ENCODE peak calls at places on chromosome 2, in nine cellular contexts. U is HT1080; T is NCI-H1417; W is central memory CD4-positive, alpha-beta T cell; F is A549; V is coronary artery; N is body of pancreas; I is activated T-cell treated with anti-CD3 and anti-CD28 coated beads, Interleukin-2, amount 50 U/mL, for 72 hours; Q is H1. B is an unnamed sample.

GRCh38 chr2:98757904-98758421 is 27.0 kb upstream of the MGAT4A start:
- DNase-seq in Q (no peak), V (no peak), W (peak), U (peak), N (peak), I (peak), F (peak), T (no peak), B (no peak)

GRCh38 chr2:188078544-188078943 is 213.1 kb upstream of the GULP1 start:
- DNase-seq in F (no peak), V (no peak), T (no peak), I (no peak), N (no peak), Q (no peak), U (no peak), W (no peak), B (no peak)

GRCh38 chr2:224958466-224958857 is 83.8 kb downstream of the DOCK10 start:
- DNase-seq in Q (no peak), T (no peak), V (no peak), W (no peak), F (no peak), U (no peak), N (no peak), I (no peak), B (no peak)

GRCh38 chr2:26054598-26055348 is 20.9 kb downstream of the RAB10 start:
- DNase-seq in V (no peak), T (no peak), W (no peak), F (no peak), Q (no peak), N (no peak), I (no peak), U (no peak), B (no peak)

GRCh38 chr2:119638891-119639539 is 40.0 kb upstream of the TMEM177 start:
- DNase-seq in V (no peak), U (no peak), W (no peak), F (no peak), Q (peak), I (no peak), N (peak), T (peak), B (no peak)

GRCh38 chr2:177272765-177273164 is 8.2 kb upstream of the NFE2L2 start:
- DNase-seq in F (no peak), N (no peak), V (no peak), T (no peak), U (no peak), I (no peak), Q (no peak), W (no peak), B (no peak)

GRCh38 chr2:157839162-157839801 is 36.8 kb downstream of the ACVR1 start:
- DNase-seq in F (no peak), W (no peak), Q (peak), V (no peak), I (no peak), U (peak), T (peak), N (no peak), B (peak)

GRCh38 chr2:219643084-219643473 is 15.6 kb downstream of the SLC4A3 start:
- DNase-seq in W (no peak), I (no peak), N (no peak), F (no peak), U (no peak), Q (no peak), T (no peak), V (no peak), B (no peak)

GRCh38 chr2:227862741-227863588 is 8.5 kb upstream of the DAW1 start:
- DNase-seq in U (peak), F (peak), I (no peak), V (no peak), Q (peak), N (no peak), T (no peak), W (no peak), B (no peak)

GRCh38 chr2:231431606-231432005 is 32.7 kb downstream of the NCL start:
- DNase-seq in W (no peak), T (no peak), N (no peak), I (no peak), Q (no peak), U (no peak), F (no peak), V (no peak), B (no peak)

GRCh38 chr2:9946076-9946475 is 5.4 kb upstream of the GRHL1 start:
- DNase-seq in F (no peak), T (no peak), V (no peak), I (no peak), N (no peak), W (no peak), U (no peak), Q (no peak), B (no peak)

GRCh38 chr2:150425121-150425559 is 62.3 kb downstream of the RND3 start:
- DNase-seq in F (no peak), N (peak), W (no peak), U (no peak), T (no peak), Q (peak), V (no peak), I (no peak), B (no peak)

GRCh38 chr2:126527836-126528490 is 128.0 kb upstream of the GYPC start:
- DNase-seq in U (peak), Q (peak), F (peak), I (peak), N (peak), T (no peak), W (peak), V (no peak), B (peak)